ENCODE peak calls at places on chromosomes 6 and 20, in four cellular contexts. Y is foreskin fibroblast, B is IMR-90, Q is tibial nerve. O is an unnamed sample.

GRCh38 chr20:49668181-49668877 is 45.3 kb downstream of the B4GALT5 start:
- DNase-seq in B (no peak), Y (no peak), Q (no peak), O (peak)

GRCh38 chr20:57652865-57653545 is 32.8 kb upstream of the ZBP1 start:
- DNase-seq in B (no peak), Q (peak), Y (no peak), O (no peak)

GRCh38 chr6:82362868-82363267 is 749 bp upstream of the TPBG start:
- DNase-seq in Q (no peak), B (peak), Y (peak), O (no peak)

GRCh38 chr6:35736293-35736894 is 438 bp upstream of the ARMC12 start:
- DNase-seq in Q (peak), B (peak), Y (no peak), O (peak)

GRCh38 chr20:33250666-33251065 is 14.9 kb downstream of the BPIFA1 start:
- DNase-seq in Q (no peak), B (no peak), Y (no peak), O (no peak)

GRCh38 chr20:39706089-39706721 is 744.1 kb downstream of the DHX35 start:
- DNase-seq in B (no peak), Y (no peak), Q (peak), O (no peak)

GRCh38 chr20:45157977-45158376 is 16.7 kb upstream of the PI3 start:
- DNase-seq in Y (peak), Q (no peak), B (peak), O (no peak)

GRCh38 chr20:12391099-12391498 is 473.4 kb downstream of the BTBD3 start:
- DNase-seq in Y (no peak), Q (no peak), B (no peak), O (no peak)

GRCh38 chr6:159334068-159334467 is 164.9 kb downstream of the FNDC1 start:
- DNase-seq in Q (no peak), B (no peak), Y (no peak), O (no peak)

GRCh38 chr6:26474439-26474881 is 16.7 kb downstream of the BTN2A1 start:
- DNase-seq in Y (no peak), B (no peak), Q (no peak), O (no peak)

GRCh38 chr20:297925-298754 is 770 bp downstream of the ZCCHC3 start:
- DNase-seq in B (peak), Q (peak), Y (peak), O (peak)

DNA sequence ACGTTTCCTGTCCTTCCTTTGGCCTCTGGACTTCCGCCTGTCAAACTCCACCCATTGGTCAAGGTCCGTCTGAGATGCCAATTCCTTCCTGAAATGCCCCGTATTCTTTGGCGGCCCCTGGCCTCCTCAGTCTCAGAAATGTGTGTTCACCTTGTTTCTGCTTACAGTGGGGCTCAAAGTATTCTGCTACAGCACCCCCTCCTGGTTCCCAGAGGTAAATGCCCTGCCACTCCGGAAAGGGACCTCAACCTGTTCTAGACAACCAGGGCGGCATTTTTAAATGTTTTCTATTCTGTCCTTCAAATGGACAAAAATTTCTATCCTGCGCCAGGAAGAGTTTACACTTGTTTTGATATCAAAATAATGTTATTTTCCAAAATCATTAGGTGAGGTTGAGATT is 12.1 kb upstream of the PAX1 start:
- DNase-seq in Y (no peak), B (no peak), Q (no peak), O (no peak)
- TF ChIP-seq CTCF in Y (no peak), B (no peak), Q (no peak), O (no peak)

DNA sequence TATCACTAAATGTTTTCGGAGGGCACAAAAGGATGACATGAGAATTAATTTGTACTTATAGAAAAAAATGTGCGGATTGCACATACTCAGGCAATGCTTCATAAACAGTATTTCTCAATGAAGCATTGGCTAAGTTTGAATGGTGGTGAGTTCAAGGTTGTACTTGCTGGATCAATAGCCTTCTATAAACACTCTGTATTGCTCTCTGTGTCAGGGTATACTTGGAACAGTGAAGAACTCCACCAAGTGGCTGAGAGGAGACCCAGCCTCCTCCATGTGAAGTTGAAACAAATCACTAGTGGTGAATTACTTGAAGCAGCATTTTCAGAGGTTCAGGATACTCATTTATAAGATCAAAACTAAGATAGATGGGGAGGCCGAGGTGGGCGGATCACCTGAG is 360.6 kb downstream of the RIMS1 start:
- DNase-seq in Q (no peak), Y (no peak), B (peak), O (no peak)
- TF ChIP-seq CTCF in Q (no peak), Y (no peak), B (no peak), O (no peak)

DNA sequence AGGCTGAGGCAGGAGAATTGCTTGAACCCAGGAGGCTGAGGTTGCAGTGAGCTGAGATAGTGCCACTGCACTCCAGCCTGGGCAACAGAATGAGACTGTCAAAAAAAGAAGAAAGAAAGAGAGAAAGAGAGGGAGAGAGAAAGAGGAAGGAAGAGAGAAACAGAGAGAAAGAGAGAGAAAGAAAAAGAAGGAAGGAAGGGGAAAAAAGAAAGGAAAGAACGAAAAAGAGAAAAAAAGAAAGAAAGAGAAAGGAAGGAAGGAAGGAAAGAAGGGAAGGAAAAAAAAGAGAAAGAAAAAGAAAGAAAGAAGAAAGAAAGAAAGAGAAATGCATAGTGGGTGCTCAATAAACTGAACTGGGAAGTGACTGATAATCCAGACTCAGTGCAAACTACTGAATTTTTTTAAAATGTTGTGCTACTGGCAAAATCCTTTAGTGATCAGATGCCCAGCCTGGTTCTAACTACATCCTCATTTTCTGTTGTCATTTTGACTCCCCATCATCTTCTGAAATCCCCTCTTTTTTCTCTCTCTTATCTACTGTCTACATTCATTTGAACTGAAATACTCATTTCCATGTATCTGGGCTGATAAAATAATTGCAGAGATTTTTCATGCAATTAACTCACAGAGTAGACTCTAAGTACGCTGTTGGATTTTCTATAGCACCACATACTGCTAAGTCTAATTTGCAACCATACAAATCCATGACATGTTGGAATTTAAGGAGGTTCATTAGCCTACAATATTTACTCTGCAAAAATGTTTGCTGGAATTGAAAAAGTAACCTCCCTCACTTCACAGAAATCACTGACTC is 85.3 kb upstream of the HIVEP1 start:
- DNase-seq in Y (no peak), Q (no peak), B (no peak), O (no peak)
- TF ChIP-seq CTCF in Y (no peak), Q (no peak), B (no peak), O (no peak)

DNA sequence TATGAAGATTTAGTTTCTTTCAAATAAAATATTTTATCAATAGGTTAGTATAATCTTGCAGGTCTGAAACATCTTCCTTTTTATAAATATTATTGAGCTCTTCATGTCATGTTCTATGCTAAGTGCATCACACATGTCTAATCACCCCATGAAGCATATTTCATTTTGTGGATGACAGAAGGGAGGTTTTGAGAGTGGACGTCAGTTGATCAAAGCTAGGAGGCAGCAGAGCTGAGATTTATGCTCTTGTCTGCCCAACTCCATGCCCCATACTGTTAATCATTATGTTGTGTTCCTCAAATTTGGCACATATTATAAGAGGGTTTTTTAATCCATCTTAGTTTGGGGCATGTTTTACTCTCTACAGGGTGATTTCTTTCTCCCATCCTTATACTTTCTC is 22.7 kb downstream of the DSE start:
- DNase-seq in Y (no peak), Q (no peak), B (no peak), O (no peak)
- TF ChIP-seq CTCF in Y (no peak), Q (no peak), B (peak), O (no peak)

DNA sequence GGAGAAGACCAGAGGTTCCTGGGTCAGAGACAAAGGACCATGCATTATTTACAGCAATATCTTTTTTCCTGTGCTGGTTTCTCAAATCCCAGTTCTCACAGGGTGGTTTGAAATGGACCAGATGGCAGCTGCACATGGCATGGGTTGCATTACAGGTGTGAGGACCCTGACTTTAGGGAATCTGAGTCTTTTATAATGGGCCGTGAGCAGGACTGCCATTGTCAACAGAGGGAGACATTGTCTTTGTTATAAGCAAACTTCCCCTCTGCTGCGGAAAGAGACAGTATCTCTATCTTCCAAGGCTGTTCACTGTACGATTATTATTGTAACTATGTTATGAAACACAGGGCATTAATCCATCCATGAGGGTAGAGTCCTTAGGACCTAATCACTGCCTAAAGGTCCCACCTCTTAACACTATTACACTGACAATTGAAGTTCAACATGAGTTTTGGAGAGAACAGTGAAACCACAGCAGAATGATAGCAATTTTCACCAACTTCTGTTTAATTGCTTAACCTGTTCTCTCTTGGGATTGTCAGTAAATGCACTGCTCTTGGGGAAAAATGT is 156.1 kb upstream of the AGPAT4 start:
- DNase-seq in B (no peak), Q (no peak), Y (no peak), O (no peak)
- TF ChIP-seq CTCF in B (no peak), Q (no peak), Y (no peak), O (no peak)

GRCh38 chr6:1643111-1643510 is 33.4 kb downstream of the FOXC1 start:
- DNase-seq in Y (no peak), B (no peak), Q (no peak), O (no peak)
- TF ChIP-seq CTCF in Y (no peak), B (no peak), Q (no peak), O (no peak)

GRCh38 chr6:53986721-53987526 is 124.3 kb upstream of the MLIP start:
- DNase-seq in B (peak), Q (no peak), Y (peak), O (no peak)

GRCh38 chr6:53987527-53987888 is 123.7 kb upstream of the MLIP start:
- DNase-seq in Y (no peak), B (no peak), Q (no peak), O (no peak)

GRCh38 chr6:53994201-53994600 is 117.0 kb upstream of the MLIP start:
- DNase-seq in B (no peak), Y (no peak), Q (no peak), O (no peak)

GRCh38 chr6:53998293-53998692 is 113.0 kb upstream of the MLIP start:
- DNase-seq in Q (no peak), B (no peak), Y (no peak), O (no peak)

GRCh38 chr6:53992522-53992921 is 118.7 kb upstream of the MLIP start:
- DNase-seq in Q (no peak), B (no peak), Y (no peak), O (no peak)
- TF ChIP-seq CTCF in Q (no peak), B (no peak), Y (no peak), O (no peak)

GRCh38 chr6:128327890-128328289 is 192.5 kb downstream of the PTPRK start:
- DNase-seq in Y (peak), B (peak), Q (no peak), O (no peak)
- TF ChIP-seq CTCF in Y (peak), B (peak), Q (no peak), O (no peak)

GRCh38 chr6:33664506-33665057 is 43.5 kb downstream of the ITPR3 start:
- DNase-seq in Y (no peak), B (no peak), Q (no peak), O (no peak)

GRCh38 chr6:33663727-33664449 is 42.8 kb downstream of the ITPR3 start:
- DNase-seq in B (no peak), Q (no peak), Y (no peak), O (no peak)

GRCh38 chr6:33667776-33668175 is 43.7 kb downstream of the UQCC2 start:
- DNase-seq in B (no peak), Q (no peak), Y (no peak), O (no peak)

GRCh38 chr6:33667072-33667471 is 44.4 kb downstream of the UQCC2 start:
- DNase-seq in Q (no peak), B (no peak), Y (no peak), O (no peak)

GRCh38 chr6:33665957-33666356 is 44.8 kb downstream of the ITPR3 start:
- DNase-seq in Q (no peak), B (no peak), Y (no peak), O (no peak)
- TF ChIP-seq CTCF in Q (no peak), B (no peak), Y (no peak), O (no peak)